ENCODE peak calls at places on chromosomes 6 and 20, in seven cellular contexts. One of them, this sample, is unnamed.

GRCh38 chr20:50469796-50470195 is 40.4 kb upstream of the PTPN1 start:
- DNase-seq in lower lobe of right lung: no peak
- DNase-seq in cardiac muscle cell: no peak
- DNase-seq in IMR-90: no peak
- DNase-seq in iPS DF 6.9: no peak
- DNase-seq in heart left ventricle: no peak
- DNase-seq in adrenal gland: no peak
- DNase-seq in this sample: no peak

GRCh38 chr6:119170427-119171407 is 92.3 kb upstream of the FAM184A start:
- DNase-seq in adrenal gland: no peak
- DNase-seq in lower lobe of right lung: no peak
- DNase-seq in IMR-90: peak
- DNase-seq in cardiac muscle cell: no peak
- DNase-seq in heart left ventricle: no peak
- DNase-seq in iPS DF 6.9: no peak
- DNase-seq in this sample: no peak

GRCh38 chr6:165858571-165858970 is 195.5 kb upstream of the PDE10A start:
- DNase-seq in iPS DF 6.9: no peak
- DNase-seq in lower lobe of right lung: no peak
- DNase-seq in heart left ventricle: no peak
- DNase-seq in cardiac muscle cell: no peak
- DNase-seq in adrenal gland: no peak
- DNase-seq in IMR-90: peak
- DNase-seq in this sample: no peak

GRCh38 chr20:1323256-1323655 is 5.7 kb downstream of the SDCBP2 start:
- DNase-seq in heart left ventricle: no peak
- DNase-seq in adrenal gland: no peak
- DNase-seq in IMR-90: no peak
- DNase-seq in lower lobe of right lung: no peak
- DNase-seq in iPS DF 6.9: no peak
- DNase-seq in cardiac muscle cell: no peak
- DNase-seq in this sample: no peak

GRCh38 chr6:4336778-4337442 is 201.5 kb upstream of the ECI2 start:
- DNase-seq in IMR-90: no peak
- DNase-seq in lower lobe of right lung: no peak
- DNase-seq in adrenal gland: no peak
- DNase-seq in iPS DF 6.9: no peak
- DNase-seq in heart left ventricle: no peak
- DNase-seq in cardiac muscle cell: no peak
- DNase-seq in this sample: no peak

GRCh38 chr6:76490456-76490855 is 418.0 kb upstream of the IMPG1 start:
- DNase-seq in adrenal gland: no peak
- DNase-seq in heart left ventricle: no peak
- DNase-seq in iPS DF 6.9: no peak
- DNase-seq in lower lobe of right lung: no peak
- DNase-seq in cardiac muscle cell: no peak
- DNase-seq in IMR-90: no peak
- DNase-seq in this sample: no peak

GRCh38 chr6:68458447-68458846 is 176.6 kb upstream of the ADGRB3 start:
- DNase-seq in IMR-90: no peak
- DNase-seq in heart left ventricle: no peak
- DNase-seq in adrenal gland: no peak
- DNase-seq in cardiac muscle cell: no peak
- DNase-seq in iPS DF 6.9: no peak
- DNase-seq in lower lobe of right lung: no peak
- DNase-seq in this sample: no peak

GRCh38 chr6:64890609-64891008 is 816.4 kb downstream of the EYS start:
- DNase-seq in lower lobe of right lung: no peak
- DNase-seq in heart left ventricle: no peak
- DNase-seq in adrenal gland: no peak
- DNase-seq in iPS DF 6.9: no peak
- DNase-seq in IMR-90: peak
- DNase-seq in cardiac muscle cell: no peak
- DNase-seq in this sample: no peak

GRCh38 chr6:41182069-41183034 is 18.6 kb downstream of the TREML2 start:
- DNase-seq in lower lobe of right lung: no peak
- DNase-seq in adrenal gland: no peak
- DNase-seq in IMR-90: peak
- DNase-seq in iPS DF 6.9: no peak
- DNase-seq in cardiac muscle cell: peak
- DNase-seq in heart left ventricle: peak
- DNase-seq in this sample: no peak

GRCh38 chr6:50822078-50822476 is 3.4 kb downstream of the TFAP2B start:
- DNase-seq in adrenal gland: no peak
- DNase-seq in heart left ventricle: no peak
- DNase-seq in cardiac muscle cell: no peak
- DNase-seq in lower lobe of right lung: no peak
- DNase-seq in iPS DF 6.9: no peak
- DNase-seq in IMR-90: no peak
- DNase-seq in this sample: no peak

GRCh38 chr20:326645-327031 is 1.3 kb downstream of the SOX12 start:
- DNase-seq in adrenal gland: no peak
- DNase-seq in IMR-90: no peak
- DNase-seq in cardiac muscle cell: peak
- DNase-seq in heart left ventricle: peak
- DNase-seq in lower lobe of right lung: peak
- DNase-seq in iPS DF 6.9: no peak
- DNase-seq in this sample: no peak

GRCh38 chr20:47847882-47848485 is 62.7 kb upstream of the SULF2 start:
- DNase-seq in adrenal gland: no peak
- DNase-seq in IMR-90: no peak
- DNase-seq in iPS DF 6.9: no peak
- DNase-seq in cardiac muscle cell: no peak
- DNase-seq in heart left ventricle: no peak
- DNase-seq in lower lobe of right lung: no peak
- DNase-seq in this sample: no peak

GRCh38 chr20:49559411-49560081 is 8.4 kb downstream of the PTGIS start:
- DNase-seq in lower lobe of right lung: no peak
- DNase-seq in heart left ventricle: no peak
- DNase-seq in iPS DF 6.9: no peak
- DNase-seq in cardiac muscle cell: no peak
- DNase-seq in IMR-90: no peak
- DNase-seq in adrenal gland: no peak
- DNase-seq in this sample: no peak

GRCh38 chr20:54340667-54341081 is 132.8 kb downstream of the PFDN4 start:
- DNase-seq in heart left ventricle: no peak
- DNase-seq in iPS DF 6.9: no peak
- DNase-seq in lower lobe of right lung: no peak
- DNase-seq in IMR-90: peak
- DNase-seq in adrenal gland: no peak
- DNase-seq in cardiac muscle cell: no peak
- DNase-seq in this sample: no peak

GRCh38 chr20:1388706-1389483 is 4.0 kb downstream of the FKBP1A start:
- DNase-seq in iPS DF 6.9: no peak
- DNase-seq in IMR-90: no peak
- DNase-seq in cardiac muscle cell: no peak
- DNase-seq in adrenal gland: no peak
- DNase-seq in lower lobe of right lung: no peak
- DNase-seq in heart left ventricle: no peak
- DNase-seq in this sample: no peak

GRCh38 chr6:34791164-34791841 is 580 bp upstream of the BLTP3A start:
- DNase-seq in iPS DF 6.9: no peak
- DNase-seq in adrenal gland: peak
- DNase-seq in IMR-90: peak
- DNase-seq in cardiac muscle cell: peak
- DNase-seq in lower lobe of right lung: peak
- DNase-seq in heart left ventricle: peak
- DNase-seq in this sample: peak

GRCh38 chr6:116268589-116269293 is 11.0 kb downstream of the TSPYL1 start:
- DNase-seq in lower lobe of right lung: no peak
- DNase-seq in IMR-90: peak
- DNase-seq in iPS DF 6.9: no peak
- DNase-seq in heart left ventricle: no peak
- DNase-seq in cardiac muscle cell: peak
- DNase-seq in adrenal gland: no peak
- DNase-seq in this sample: no peak

GRCh38 chr20:36728986-36729385 is 16.9 kb downstream of the NDRG3 start:
- DNase-seq in IMR-90: peak
- DNase-seq in lower lobe of right lung: no peak
- DNase-seq in iPS DF 6.9: no peak
- DNase-seq in cardiac muscle cell: no peak
- DNase-seq in heart left ventricle: no peak
- DNase-seq in adrenal gland: no peak
- DNase-seq in this sample: no peak

GRCh38 chr6:118735320-118735719 is 83.9 kb upstream of the CEP85L start:
- DNase-seq in adrenal gland: no peak
- DNase-seq in heart left ventricle: no peak
- DNase-seq in cardiac muscle cell: peak
- DNase-seq in lower lobe of right lung: no peak
- DNase-seq in IMR-90: no peak
- DNase-seq in iPS DF 6.9: peak
- DNase-seq in this sample: no peak

GRCh38 chr6:132085731-132086130 is 134.6 kb upstream of the CCN2 start:
- DNase-seq in lower lobe of right lung: no peak
- DNase-seq in adrenal gland: no peak
- DNase-seq in iPS DF 6.9: no peak
- DNase-seq in IMR-90: no peak
- DNase-seq in cardiac muscle cell: peak
- DNase-seq in heart left ventricle: no peak
- DNase-seq in this sample: no peak

GRCh38 chr6:144582939-144583613 is 297.9 kb downstream of the UTRN start:
- DNase-seq in cardiac muscle cell: peak
- DNase-seq in heart left ventricle: peak
- DNase-seq in lower lobe of right lung: peak
- DNase-seq in IMR-90: peak
- DNase-seq in adrenal gland: peak
- DNase-seq in iPS DF 6.9: no peak
- DNase-seq in this sample: peak

GRCh38 chr6:129766959-129767728 is 57.2 kb upstream of the ARHGAP18 start:
- DNase-seq in lower lobe of right lung: peak
- DNase-seq in IMR-90: peak
- DNase-seq in cardiac muscle cell: peak
- DNase-seq in iPS DF 6.9: no peak
- DNase-seq in adrenal gland: no peak
- DNase-seq in heart left ventricle: peak
- DNase-seq in this sample: no peak

GRCh38 chr20:46171909-46172308 is 53.8 kb downstream of the CD40 start:
- DNase-seq in lower lobe of right lung: no peak
- DNase-seq in adrenal gland: no peak
- DNase-seq in cardiac muscle cell: no peak
- DNase-seq in iPS DF 6.9: no peak
- DNase-seq in heart left ventricle: no peak
- DNase-seq in IMR-90: no peak
- DNase-seq in this sample: no peak

DNA sequence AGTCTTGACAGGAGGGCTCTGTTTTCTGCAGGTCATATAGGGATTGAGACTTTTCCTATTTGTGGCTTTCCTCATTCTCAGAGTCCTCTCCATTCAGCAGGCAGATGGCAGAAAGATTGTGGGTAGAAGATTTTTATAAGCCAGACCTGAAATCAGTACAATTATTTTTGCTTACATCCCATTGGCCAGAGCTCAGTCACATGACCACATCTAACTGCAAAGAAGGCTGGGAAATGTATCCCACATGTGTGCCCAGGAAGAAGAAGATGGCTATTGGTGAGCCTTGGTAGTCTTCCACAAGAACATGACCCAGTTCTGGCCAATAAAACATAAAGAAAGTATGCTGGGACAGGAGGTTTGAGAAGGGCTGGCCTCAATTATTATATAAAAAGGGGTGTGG is 21.5 kb upstream of the CCN5 start:
- DNase-seq in iPS DF 6.9: no peak
- DNase-seq in cardiac muscle cell: no peak
- DNase-seq in IMR-90: no peak
- DNase-seq in lower lobe of right lung: no peak
- DNase-seq in adrenal gland: no peak
- DNase-seq in heart left ventricle: no peak
- DNase-seq in this sample: no peak
- H3K27ac ChIP-seq in iPS DF 6.9: no peak
- H3K27ac ChIP-seq in cardiac muscle cell: no peak
- H3K27ac ChIP-seq in IMR-90: peak
- H3K27ac ChIP-seq in lower lobe of right lung: peak
- H3K27ac ChIP-seq in adrenal gland: peak
- H3K27ac ChIP-seq in heart left ventricle: peak
- H3K27ac ChIP-seq in this sample: peak

GRCh38 chr6:44043479-44044153 is 83.6 kb downstream of the MRPL14 start:
- DNase-seq in lower lobe of right lung: peak
- DNase-seq in cardiac muscle cell: no peak
- DNase-seq in IMR-90: peak
- DNase-seq in heart left ventricle: peak
- DNase-seq in adrenal gland: no peak
- DNase-seq in iPS DF 6.9: no peak
- DNase-seq in this sample: no peak
- H3K27ac ChIP-seq in lower lobe of right lung: no peak
- H3K27ac ChIP-seq in cardiac muscle cell: peak
- H3K27ac ChIP-seq in IMR-90: peak
- H3K27ac ChIP-seq in heart left ventricle: no peak
- H3K27ac ChIP-seq in adrenal gland: peak
- H3K27ac ChIP-seq in iPS DF 6.9: no peak
- H3K27ac ChIP-seq in this sample: no peak

GRCh38 chr20:32111763-32112162 is 2.2 kb downstream of the TM9SF4 start:
- DNase-seq in adrenal gland: no peak
- DNase-seq in iPS DF 6.9: no peak
- DNase-seq in cardiac muscle cell: no peak
- DNase-seq in heart left ventricle: no peak
- DNase-seq in lower lobe of right lung: no peak
- DNase-seq in IMR-90: no peak
- DNase-seq in this sample: no peak

GRCh38 chr20:32110173-32110704 is 725 bp downstream of the TM9SF4 start:
- DNase-seq in cardiac muscle cell: no peak
- DNase-seq in iPS DF 6.9: no peak
- DNase-seq in IMR-90: no peak
- DNase-seq in heart left ventricle: no peak
- DNase-seq in adrenal gland: peak
- DNase-seq in lower lobe of right lung: no peak
- DNase-seq in this sample: no peak

GRCh38 chr20:32109392-32110172 is at the start of gene TM9SF4:
- DNase-seq in adrenal gland: peak
- DNase-seq in heart left ventricle: peak
- DNase-seq in cardiac muscle cell: peak
- DNase-seq in iPS DF 6.9: peak
- DNase-seq in IMR-90: peak
- DNase-seq in lower lobe of right lung: peak
- DNase-seq in this sample: peak

GRCh38 chr20:32111287-32111686 is 1.8 kb downstream of the TM9SF4 start:
- DNase-seq in cardiac muscle cell: no peak
- DNase-seq in heart left ventricle: no peak
- DNase-seq in IMR-90: no peak
- DNase-seq in adrenal gland: no peak
- DNase-seq in iPS DF 6.9: no peak
- DNase-seq in lower lobe of right lung: no peak
- DNase-seq in this sample: no peak

GRCh38 chr20:32110727-32111126 is 1.2 kb downstream of the TM9SF4 start:
- DNase-seq in lower lobe of right lung: no peak
- DNase-seq in cardiac muscle cell: no peak
- DNase-seq in IMR-90: no peak
- DNase-seq in heart left ventricle: no peak
- DNase-seq in adrenal gland: no peak
- DNase-seq in iPS DF 6.9: no peak
- DNase-seq in this sample: no peak
- H3K27ac ChIP-seq in lower lobe of right lung: no peak
- H3K27ac ChIP-seq in cardiac muscle cell: peak
- H3K27ac ChIP-seq in IMR-90: no peak
- H3K27ac ChIP-seq in heart left ventricle: no peak
- H3K27ac ChIP-seq in adrenal gland: peak
- H3K27ac ChIP-seq in iPS DF 6.9: no peak
- H3K27ac ChIP-seq in this sample: no peak

DNA sequence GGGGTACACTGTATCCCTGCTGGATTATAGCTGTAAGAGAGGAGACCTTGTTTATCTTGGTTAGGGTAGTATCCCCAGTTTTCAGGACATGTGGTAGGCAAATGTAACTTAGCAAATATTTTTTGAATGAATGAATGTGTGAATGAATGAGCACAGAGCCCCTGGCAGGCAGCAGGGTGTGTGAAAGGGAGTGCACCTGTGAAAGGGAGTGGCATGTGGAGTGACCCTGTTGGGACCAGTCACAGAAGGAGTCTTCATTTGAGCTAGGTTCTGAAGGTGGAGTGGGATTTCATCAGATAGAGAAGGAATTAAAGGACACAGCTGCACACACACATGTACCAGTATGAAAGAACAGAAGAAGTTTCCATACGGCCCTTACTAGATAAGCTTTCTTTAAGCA is 4.9 kb downstream of the SMAP1 start:
- DNase-seq in iPS DF 6.9: no peak
- DNase-seq in adrenal gland: no peak
- DNase-seq in heart left ventricle: no peak
- DNase-seq in lower lobe of right lung: no peak
- DNase-seq in IMR-90: no peak
- DNase-seq in cardiac muscle cell: no peak
- DNase-seq in this sample: no peak
- H3K27ac ChIP-seq in iPS DF 6.9: no peak
- H3K27ac ChIP-seq in adrenal gland: no peak
- H3K27ac ChIP-seq in heart left ventricle: peak
- H3K27ac ChIP-seq in lower lobe of right lung: no peak
- H3K27ac ChIP-seq in IMR-90: no peak
- H3K27ac ChIP-seq in cardiac muscle cell: peak
- H3K27ac ChIP-seq in this sample: no peak